ENCODE peak calls at places on chromosomes 5 and 9, in seven cellular contexts. G, X, S, Z, K, F and Q are unnamed samples.

GRCh38 chr9:104974053-104974983 is 46.4 kb upstream of the ABCA1 start:
- DNase-seq in G (no peak), X (no peak), K (no peak), Z (peak), F (no peak), S (no peak), Q (no peak)

GRCh38 chr9:102507044-102507687 is 488.0 kb upstream of the CYLC2 start:
- DNase-seq in F (no peak), X (no peak), K (no peak), G (no peak), S (no peak), Z (no peak), Q (no peak)

GRCh38 chr5:54659651-54660050 is 142.1 kb downstream of the SNX18 start:
- DNase-seq in X (no peak), G (no peak), Z (no peak), K (no peak), F (no peak), S (no peak), Q (no peak)

GRCh38 chr5:5294429-5294828 is 128.0 kb upstream of the ICE1 start:
- DNase-seq in K (no peak), G (no peak), S (no peak), Z (no peak), X (no peak), F (no peak), Q (no peak)

GRCh38 chr9:69200071-69200470 is 26.0 kb downstream of the TJP2 start:
- DNase-seq in F (no peak), S (peak), Z (no peak), G (peak), K (no peak), X (no peak), Q (no peak)

GRCh38 chr9:20740929-20741582 is 57.0 kb downstream of the FOCAD start:
- DNase-seq in F (no peak), K (no peak), G (no peak), X (no peak), Z (no peak), S (no peak), Q (no peak)

GRCh38 chr9:30932226-30932625 is 1452.2 kb upstream of the ACO1 start:
- DNase-seq in K (no peak), X (no peak), S (peak), G (no peak), F (no peak), Z (no peak), Q (no peak)

GRCh38 chr9:14205463-14205862 is 108.5 kb downstream of the NFIB start:
- DNase-seq in Z (no peak), G (peak), X (no peak), K (peak), S (peak), F (no peak), Q (no peak)

GRCh38 chr5:66898241-66899039 is 298.2 kb downstream of the CD180 start:
- DNase-seq in X (no peak), S (peak), Z (no peak), G (peak), K (no peak), F (no peak), Q (no peak)